ENCODE peak calls at places on chromosomes 3 and 15, in six cellular contexts. B, J, R, Q, P and E are unnamed samples.

GRCh38 chr15:58213587-58214360 is 75.6 kb downstream of the AQP9 start:
- DNase-seq in Q (no peak), B (peak; percentile 86), J (no peak), P (no peak), R (no peak), E (no peak)

GRCh38 chr3:56862352-56863062 is 60.8 kb upstream of the ARHGEF3 start:
- DNase-seq in P (no peak), Q (no peak), J (no peak), B (peak; percentile 33), R (no peak), E (peak; percentile 95)

GRCh38 chr3:153591566-153592221 is 429.7 kb downstream of the RAP2B start:
- DNase-seq in B (no peak), Q (no peak), R (no peak), P (no peak), J (no peak), E (peak; percentile 30)

GRCh38 chr3:187922704-187923393 is 177.6 kb upstream of the BCL6 start:
- DNase-seq in R (no peak), J (no peak), B (peak; percentile 56), Q (no peak), P (no peak), E (peak; percentile 84)

GRCh38 chr3:71536376-71536965 is 47.1 kb downstream of the FOXP1 start:
- DNase-seq in P (no peak), Q (no peak), B (peak; percentile 85), J (no peak), R (no peak), E (peak; percentile 93)

GRCh38 chr15:40354408-40355171 is 3.4 kb upstream of the DISP2 start:
- DNase-seq in P (no peak), Q (peak; percentile 81), J (no peak), R (peak; percentile 31), B (no peak), E (peak; percentile 17)

GRCh38 chr3:152205097-152205593 is 63.6 kb upstream of the MBNL1 start:
- DNase-seq in Q (no peak), R (peak; percentile 48), J (peak; percentile 51), B (no peak), P (no peak), E (no peak)

GRCh38 chr15:56358604-56359003 is 6.6 kb upstream of the TEX9 start:
- DNase-seq in J (no peak), P (no peak), B (no peak), Q (no peak), R (no peak), E (no peak)

GRCh38 chr15:74598126-74598842 is 17.4 kb upstream of the CLK3 start:
- DNase-seq in B (peak; percentile 78), R (peak; percentile 89), J (peak; percentile 99), Q (peak; percentile 80), P (peak; percentile 74), E (peak; percentile 63)

GRCh38 chr3:132347095-132347494 is 29.9 kb downstream of the ACP3 start:
- DNase-seq in J (no peak), R (no peak), P (no peak), B (peak; percentile 77), Q (no peak), E (peak; percentile 84)

GRCh38 chr3:104359546-104359945 is 1007.2 kb upstream of the ALCAM start:
- DNase-seq in Q (no peak), B (peak; percentile 96), P (no peak), R (no peak), J (no peak), E (peak; percentile 95)

GRCh38 chr3:184598220-184598927 is 36.8 kb downstream of the EPHB3 start:
- DNase-seq in B (peak; percentile 35), P (no peak), R (no peak), Q (no peak), J (no peak), E (no peak)

GRCh38 chr3:50213383-50213782 is 8.3 kb downstream of the SLC38A3 start:
- DNase-seq in B (no peak), J (no peak), P (no peak), R (no peak), Q (no peak), E (no peak)

GRCh38 chr3:142931222-142931621 is 32.3 kb downstream of the PAQR9 start:
- DNase-seq in R (peak; percentile 31), Q (no peak), P (no peak), B (no peak), J (peak; percentile 66), E (no peak)

GRCh38 chr3:12286927-12287726 is 1.7 kb upstream of the PPARG start:
- DNase-seq in P (no peak), B (no peak), R (no peak), Q (peak; percentile 41), J (peak; percentile 4), E (no peak)

GRCh38 chr3:65412591-65412990 is 626.1 kb downstream of the MAGI1 start:
- DNase-seq in J (no peak), Q (no peak), B (no peak), P (no peak), R (no peak), E (no peak)

GRCh38 chr15:51097553-51098330 is 3.0 kb upstream of the TNFAIP8L3 start:
- DNase-seq in B (peak; percentile 47), Q (no peak), R (no peak), P (no peak), J (no peak), E (peak; percentile 83)

GRCh38 chr3:45123841-45124269 is 22.3 kb downstream of the CDCP1 start:
- DNase-seq in B (peak; percentile 93), P (no peak), J (no peak), R (no peak), Q (no peak), E (peak; percentile 92)

GRCh38 chr3:194974468-194975135 is 288.9 kb downstream of the FAM43A start:
- DNase-seq in P (no peak), R (no peak), B (no peak), Q (no peak), J (no peak), E (no peak)

GRCh38 chr15:99956022-99956775 is 223.0 kb upstream of the LYSMD4 start:
- DNase-seq in R (no peak), J (no peak), Q (no peak), P (no peak), B (no peak), E (no peak)

GRCh38 chr3:45225465-45226205 is 452 bp downstream of the TMEM158 start:
- DNase-seq in Q (peak; percentile 60), P (no peak), R (no peak), J (peak; percentile 40), B (peak; percentile 27), E (peak; percentile 23)

GRCh38 chr3:27900316-27900715 is 178.2 kb upstream of the EOMES start:
- DNase-seq in B (no peak), R (no peak), J (no peak), Q (no peak), P (no peak), E (no peak)

GRCh38 chr3:57983734-57984518 is 24.3 kb upstream of the FLNB start:
- DNase-seq in J (peak; percentile 63), Q (no peak), R (peak; percentile 95), P (no peak), B (peak; percentile 88), E (peak; percentile 86)